ENCODE peak calls at places on chromosome 17, in six cellular contexts. H is stimulated activated CD4-positive, alpha-beta T cell treated with anti-CD3 and anti-CD28 coated beads, Interleukin-1b, Interleukin-23, amount 100 ng/mL, for 1 hour; E is type B pancreatic cell; P is left colon; M is T47D; L is caudate nucleus. B is an unnamed sample.

GRCh38 chr17:79844869-79845600 is 5.8 kb upstream of the CBX4 start:
- DNase-seq in H (no peak), E (no peak), P (peak; percentile 69), M (peak; percentile 59), L (no peak), B (no peak)

GRCh38 chr17:6070895-6071511 is 824 bp downstream of the WSCD1 start:
- DNase-seq in H (no peak), E (no peak), P (peak; percentile 38), M (no peak), L (no peak), B (no peak)

GRCh38 chr17:52536466-52536865 is 378.0 kb upstream of the CA10 start:
- DNase-seq in H (no peak), E (no peak), P (no peak), M (no peak), L (no peak), B (no peak)

GRCh38 chr17:2157081-2157480 is 102.2 kb downstream of the HIC1 start:
- DNase-seq in H (no peak), E (no peak), P (no peak), M (no peak), L (no peak), B (no peak)

GRCh38 chr17:7842950-7843535 is 9.0 kb downstream of the KDM6B start:
- DNase-seq in H (no peak), E (no peak), P (peak; percentile 65), M (peak; percentile 57), L (no peak), B (no peak)

GRCh38 chr17:75827291-75828050 is 16.7 kb downstream of the UNC13D start:
- DNase-seq in H (peak; percentile 55), E (no peak), P (peak; percentile 70), M (peak; percentile 46), L (peak; percentile 80), B (peak; percentile 15)

GRCh38 chr17:4610162-4610561 is 25.8 kb downstream of the SMTNL2 start:
- DNase-seq in H (no peak), E (no peak), P (no peak), M (no peak), L (no peak), B (no peak)

GRCh38 chr17:72104863-72105234 is 16.0 kb upstream of the SOX9 start:
- DNase-seq in H (no peak), E (no peak), P (no peak), M (no peak), L (no peak), B (no peak)

GRCh38 chr17:39863918-39864746 is at the start of gene IKZF3:
- DNase-seq in H (peak; percentile 72), E (peak; percentile 76), P (peak; percentile 80), M (peak; percentile 75), L (peak; percentile 2), B (no peak)

GRCh38 chr17:66398617-66399016 is 96.2 kb downstream of the PRKCA start:
- DNase-seq in H (no peak), E (no peak), P (no peak), M (no peak), L (no peak), B (no peak)